ENCODE peak calls at places on chromosomes 16 and 17, in six cellular contexts. X is tibial nerve, K is prostate gland, Y is body of pancreas, G is tibial artery, F is colonic mucosa. E is an unnamed sample.

GRCh38 chr16:50940275-50940854 is 198.5 kb downstream of the CYLD start:
- DNase-seq in X (no peak), K (no peak), Y (peak; percentile 83), G (no peak), F (no peak), E (no peak)

GRCh38 chr17:61409301-61410099 is 9.9 kb downstream of the TBX2 start:
- DNase-seq in X (no peak), K (peak; percentile 56), Y (peak; percentile 71), G (peak; percentile 41), F (peak; percentile 48), E (peak; percentile 73)

GRCh38 chr17:48427598-48427997 is 2.4 kb downstream of the SKAP1 start:
- DNase-seq in X (no peak), K (no peak), Y (no peak), G (no peak), F (no peak), E (no peak)

GRCh38 chr16:29645699-29646187 is 17.3 kb upstream of the SPN start:
- DNase-seq in X (no peak), K (no peak), Y (no peak), G (no peak), F (no peak), E (peak; percentile 19)

GRCh38 chr17:40532520-40533253 is 31.3 kb upstream of the TNS4 start:
- DNase-seq in X (no peak), K (no peak), Y (no peak), G (peak; percentile 16), F (no peak), E (peak; percentile 72)

GRCh38 chr16:29848420-29849297 is 14.4 kb downstream of the CDIPT start:
- DNase-seq in X (peak; percentile 41), K (peak; percentile 27), Y (peak; percentile 81), G (peak; percentile 68), F (peak; percentile 84), E (peak; percentile 68)

GRCh38 chr17:36833279-36833678 is 104.0 kb upstream of the LHX1 start:
- DNase-seq in X (no peak), K (no peak), Y (no peak), G (no peak), F (no peak), E (no peak)

GRCh38 chr16:68335175-68335574 is 24.4 kb downstream of the PRMT7 start:
- DNase-seq in X (no peak), K (no peak), Y (no peak), G (no peak), F (no peak), E (peak; percentile 24)

GRCh38 chr17:68456529-68457167 is 648 bp downstream of the WIPI1 start:
- DNase-seq in X (peak; percentile 82), K (peak; percentile 78), Y (peak; percentile 79), G (peak; percentile 90), F (peak; percentile 85), E (peak; percentile 90)

GRCh38 chr16:50731989-50732589 is 9.8 kb upstream of the CYLD start:
- DNase-seq in X (no peak), K (no peak), Y (no peak), G (no peak), F (no peak), E (no peak)

GRCh38 chr16:77064037-77064436 is 127.0 kb upstream of the MON1B start:
- DNase-seq in X (no peak), K (no peak), Y (no peak), G (no peak), F (no peak), E (no peak)

GRCh38 chr17:59842901-59843652 is 49.7 kb downstream of the TUBD1 start:
- DNase-seq in X (peak; percentile 28), K (peak; percentile 64), Y (peak; percentile 61), G (no peak), F (peak; percentile 76), E (peak; percentile 97)

GRCh38 chr16:2919511-2920255 is 8.0 kb downstream of the FLYWCH1 start:
- DNase-seq in X (peak; percentile 77), K (peak; percentile 44), Y (peak; percentile 73), G (peak; percentile 65), F (peak; percentile 69), E (peak; percentile 90)

GRCh38 chr17:11086623-11087022 is 154.4 kb upstream of the SHISA6 start:
- DNase-seq in X (no peak), K (no peak), Y (no peak), G (no peak), F (no peak), E (no peak)

GRCh38 chr16:55470533-55471371 is 8.2 kb upstream of the MMP2 start:
- DNase-seq in X (no peak), K (peak; percentile 71), Y (peak; percentile 36), G (no peak), F (no peak), E (peak; percentile 77)

GRCh38 chr17:44362964-44363612 is 565 bp downstream of the FAM171A2 start:
- DNase-seq in X (no peak), K (no peak), Y (no peak), G (no peak), F (no peak), E (no peak)

GRCh38 chr16:13554020-13554419 is 365.9 kb upstream of the ERCC4 start:
- DNase-seq in X (no peak), K (no peak), Y (no peak), G (no peak), F (no peak), E (no peak)

GRCh38 chr16:46962629-46963028 is 10.8 kb downstream of the DNAJA2 start:
- DNase-seq in X (no peak), K (no peak), Y (no peak), G (no peak), F (no peak), E (no peak)

GRCh38 chr16:3029499-3030127 is 5.8 kb downstream of the THOC6 start:
- DNase-seq in X (no peak), K (no peak), Y (peak; percentile 24), G (no peak), F (no peak), E (peak; percentile 13)

GRCh38 chr16:11405331-11406176 is 60.3 kb downstream of the RMI2 start:
- DNase-seq in X (peak; percentile 23), K (no peak), Y (peak; percentile 56), G (no peak), F (peak; percentile 46), E (no peak)

GRCh38 chr17:62819511-62820221 is 11.6 kb upstream of the MARCHF10 start:
- DNase-seq in X (peak; percentile 65), K (peak; percentile 85), Y (peak; percentile 62), G (peak; percentile 74), F (no peak), E (peak; percentile 94)

GRCh38 chr16:70484867-70485266 is 30.5 kb downstream of the FCSK start:
- DNase-seq in X (no peak), K (no peak), Y (no peak), G (no peak), F (no peak), E (no peak)

GRCh38 chr17:20961551-20961950 is 81.3 kb downstream of the USP22 start:
- DNase-seq in X (no peak), K (no peak), Y (no peak), G (no peak), F (no peak), E (peak; percentile 18)

GRCh38 chr17:79316805-79317204 is 242.2 kb downstream of the ENGASE start:
- DNase-seq in X (no peak), K (no peak), Y (peak; percentile 14), G (no peak), F (no peak), E (no peak)

GRCh38 chr17:44331249-44331760 is 6.7 kb upstream of the SLC25A39 start:
- DNase-seq in X (peak; percentile 93), K (peak; percentile 63), Y (peak; percentile 83), G (peak; percentile 80), F (peak; percentile 87), E (peak; percentile 76)

GRCh38 chr17:49971848-49972485 is 3.0 kb downstream of the DLX4 start:
- DNase-seq in X (no peak), K (no peak), Y (peak; percentile 24), G (no peak), F (no peak), E (no peak)
- H3K4me3 ChIP-seq in X (no peak overlapping the region), K (no peak overlapping the region), Y (no peak overlapping the region), G (no peak overlapping the region), F (no peak overlapping the region), E (no peak overlapping the region)

GRCh38 chr17:64641499-64641898 is 20.6 kb downstream of the SMURF2 start:
- DNase-seq in X (no peak), K (no peak), Y (peak; percentile 75), G (no peak), F (no peak), E (peak; percentile 91)
- TF ChIP-seq CTCF in X (no peak), K (no peak), Y (no peak), G (no peak), F (no peak), E (peak; percentile 7)

GRCh38 chr17:77460514-77461046 is 319.8 kb downstream of the SEC14L1 start:
- DNase-seq in X (no peak), K (no peak), Y (no peak), G (no peak), F (no peak), E (no peak)
- H3K4me3 ChIP-seq in X (peak overlapping the region; percentile 7), K (no peak overlapping the region), Y (no peak overlapping the region), G (no peak overlapping the region), F (no peak overlapping the region), E (no peak overlapping the region)

DNA sequence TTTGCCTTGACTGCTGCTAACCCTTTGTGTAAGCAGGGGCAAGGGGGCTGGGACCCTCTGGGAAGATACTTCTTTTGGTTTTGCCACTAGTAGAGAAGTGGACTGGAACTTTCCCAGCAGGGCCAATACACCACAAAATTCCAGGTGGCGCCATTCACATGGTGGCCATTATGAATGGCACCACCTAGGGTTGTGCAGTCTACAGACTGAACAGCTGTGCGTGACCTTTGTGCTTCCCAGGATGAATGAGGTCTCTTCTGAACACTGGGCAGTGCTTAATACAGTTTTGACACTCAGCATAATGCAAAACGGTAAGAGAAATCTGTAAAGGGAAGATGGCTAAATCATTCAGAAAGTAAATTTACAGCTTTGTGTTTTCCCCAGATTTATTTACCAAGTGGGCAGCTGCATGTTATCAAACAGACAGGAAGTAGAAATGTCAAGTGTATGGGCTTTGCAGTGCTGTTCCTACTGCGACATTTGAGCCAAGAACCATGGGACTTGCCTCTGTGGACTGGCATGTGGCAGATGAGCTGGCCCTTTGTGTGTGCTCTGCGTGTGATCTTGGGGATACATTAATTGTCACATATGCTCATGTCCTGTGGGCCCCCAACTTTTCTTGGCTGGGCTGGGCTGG is 9.2 kb downstream of the SYT17 start:
- DNase-seq in X (no peak), K (no peak), Y (no peak), G (no peak), F (no peak), E (no peak)
- TF ChIP-seq CTCF in X (no peak), K (no peak), Y (no peak), G (no peak), F (no peak), E (no peak)

DNA sequence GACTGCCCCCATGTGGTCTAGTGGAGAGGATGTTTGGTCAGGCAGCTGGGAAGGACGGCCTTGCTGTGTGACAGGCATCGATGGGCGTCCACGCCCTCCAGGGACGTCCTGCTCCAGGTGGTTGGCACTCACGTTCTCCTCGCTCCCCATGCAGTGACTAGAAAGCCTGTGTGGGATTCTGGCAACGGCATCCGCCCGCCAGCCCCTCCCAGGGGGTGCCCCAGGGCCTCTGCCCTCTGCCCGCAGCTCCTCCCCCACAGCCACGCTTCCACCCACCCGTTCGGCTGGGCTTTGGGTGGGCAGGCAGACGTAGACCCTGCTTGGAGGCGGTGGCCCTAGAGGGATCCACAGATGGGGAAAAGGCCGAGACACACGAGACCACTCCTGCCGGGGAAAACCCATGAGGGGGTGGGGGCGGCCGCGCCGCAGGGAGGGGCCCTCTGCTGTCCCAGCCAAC is 4.7 kb upstream of the IL17C start:
- DNase-seq in X (no peak), K (no peak), Y (peak; percentile 45), G (peak; percentile 37), F (peak; percentile 64), E (peak; percentile 4)
- H3K4me3 ChIP-seq in X (peak overlapping the region; percentile 45), K (no peak overlapping the region), Y (no peak overlapping the region), G (no peak overlapping the region), F (peak overlapping the region; percentile 44), E (no peak overlapping the region)